ENCODE peak calls at places on chromosome 3, in four cellular contexts. One of them, this sample, is unnamed.

GRCh38 chr3:71548995-71549394 is 34.5 kb downstream of the FOXP1 start:
- DNase-seq in AG04449: no peak
- DNase-seq in fibroblast of mammary gland: no peak
- DNase-seq in OCI-LY7: no peak
- DNase-seq in this sample: no peak

GRCh38 chr3:154018100-154018696 is 103.0 kb upstream of the ARHGEF26 start:
- DNase-seq in fibroblast of mammary gland: peak; percentile 22
- DNase-seq in OCI-LY7: peak; percentile 51
- DNase-seq in AG04449: no peak
- DNase-seq in this sample: peak; percentile 7

GRCh38 chr3:117356296-117356695 is 646.7 kb downstream of the TUSC7 start:
- DNase-seq in fibroblast of mammary gland: no peak
- DNase-seq in OCI-LY7: no peak
- DNase-seq in AG04449: no peak
- DNase-seq in this sample: no peak

GRCh38 chr3:46703013-46703520 is 1.9 kb downstream of the TMIE start:
- DNase-seq in fibroblast of mammary gland: no peak
- DNase-seq in AG04449: no peak
- DNase-seq in OCI-LY7: no peak
- DNase-seq in this sample: no peak

GRCh38 chr3:159339131-159339530 is 537.3 kb downstream of the MFSD1 start:
- DNase-seq in fibroblast of mammary gland: no peak
- DNase-seq in OCI-LY7: no peak
- DNase-seq in AG04449: no peak
- DNase-seq in this sample: no peak

GRCh38 chr3:187987919-187988318 is 166.0 kb upstream of the LPP start:
- DNase-seq in OCI-LY7: no peak
- DNase-seq in AG04449: no peak
- DNase-seq in fibroblast of mammary gland: no peak
- DNase-seq in this sample: no peak

GRCh38 chr3:877001-877400 is 215.8 kb upstream of the CNTN6 start:
- DNase-seq in AG04449: no peak
- DNase-seq in OCI-LY7: no peak
- DNase-seq in fibroblast of mammary gland: no peak
- DNase-seq in this sample: peak; percentile 58

GRCh38 chr3:28791713-28792255 is 443.2 kb upstream of the AZI2 start:
- DNase-seq in AG04449: no peak
- DNase-seq in fibroblast of mammary gland: no peak
- DNase-seq in OCI-LY7: no peak
- DNase-seq in this sample: peak; percentile 48

GRCh38 chr3:112587336-112587735 is 25.5 kb downstream of the SLC35A5 start:
- DNase-seq in OCI-LY7: no peak
- DNase-seq in fibroblast of mammary gland: no peak
- DNase-seq in AG04449: no peak
- DNase-seq in this sample: no peak

GRCh38 chr3:125300416-125300815 is 74.7 kb downstream of the ZNF148 start:
- DNase-seq in fibroblast of mammary gland: peak; percentile 76
- DNase-seq in OCI-LY7: no peak
- DNase-seq in AG04449: peak; percentile 57
- DNase-seq in this sample: peak; percentile 47

GRCh38 chr3:77320514-77320913 is 280.6 kb downstream of the ROBO2 start:
- DNase-seq in fibroblast of mammary gland: peak; percentile 48
- DNase-seq in AG04449: no peak
- DNase-seq in OCI-LY7: peak; percentile 37
- DNase-seq in this sample: peak; percentile 67

GRCh38 chr3:98893740-98894139 is 7.8 kb downstream of the DCBLD2 start:
- DNase-seq in AG04449: no peak
- DNase-seq in fibroblast of mammary gland: peak; percentile 56
- DNase-seq in OCI-LY7: no peak
- DNase-seq in this sample: peak; percentile 51

GRCh38 chr3:31858439-31858838 is 122.6 kb downstream of the OSBPL10 start:
- DNase-seq in AG04449: no peak
- DNase-seq in fibroblast of mammary gland: peak; percentile 7
- DNase-seq in OCI-LY7: peak; percentile 74
- DNase-seq in this sample: no peak

GRCh38 chr3:117526485-117527079 is 817.0 kb downstream of the TUSC7 start:
- DNase-seq in AG04449: no peak
- DNase-seq in fibroblast of mammary gland: peak; percentile 52
- DNase-seq in OCI-LY7: peak; percentile 22
- DNase-seq in this sample: peak; percentile 53

GRCh38 chr3:58175429-58176184 is 35.2 kb downstream of the DNASE1L3 start:
- DNase-seq in fibroblast of mammary gland: peak; percentile 23
- DNase-seq in OCI-LY7: no peak
- DNase-seq in AG04449: no peak
- DNase-seq in this sample: peak; percentile 34

GRCh38 chr3:127865941-127866340 is 43.6 kb upstream of the MGLL start:
- DNase-seq in AG04449: no peak
- DNase-seq in OCI-LY7: no peak
- DNase-seq in fibroblast of mammary gland: peak; percentile 70
- DNase-seq in this sample: peak; percentile 62

GRCh38 chr3:64122476-64122875 is 99.2 kb upstream of the PSMD6 start:
- DNase-seq in fibroblast of mammary gland: no peak
- DNase-seq in AG04449: no peak
- DNase-seq in OCI-LY7: no peak
- DNase-seq in this sample: no peak

GRCh38 chr3:10957976-10958749 is 34.4 kb upstream of the SLC6A1 start:
- DNase-seq in fibroblast of mammary gland: no peak
- DNase-seq in OCI-LY7: no peak
- DNase-seq in AG04449: no peak
- DNase-seq in this sample: no peak

GRCh38 chr3:54830658-54831057 is 97.2 kb downstream of the LRTM1 start:
- DNase-seq in AG04449: no peak
- DNase-seq in OCI-LY7: peak; percentile 41
- DNase-seq in fibroblast of mammary gland: peak; percentile 40
- DNase-seq in this sample: peak; percentile 26

GRCh38 chr3:195401959-195402358 is 40.9 kb downstream of the ACAP2 start:
- DNase-seq in OCI-LY7: no peak
- DNase-seq in AG04449: no peak
- DNase-seq in fibroblast of mammary gland: no peak
- DNase-seq in this sample: no peak

GRCh38 chr3:130627143-130627849 is 110.3 kb downstream of the COL6A6 start:
- DNase-seq in fibroblast of mammary gland: no peak
- DNase-seq in OCI-LY7: no peak
- DNase-seq in AG04449: no peak
- DNase-seq in this sample: no peak

GRCh38 chr3:64344721-64345207 is 119.5 kb upstream of the PRICKLE2 start:
- DNase-seq in fibroblast of mammary gland: peak; percentile 90
- DNase-seq in OCI-LY7: no peak
- DNase-seq in AG04449: no peak
- DNase-seq in this sample: peak; percentile 84

GRCh38 chr3:127026661-127027060 is 43.7 kb downstream of the PLXNA1 start:
- DNase-seq in AG04449: no peak
- DNase-seq in OCI-LY7: no peak
- DNase-seq in fibroblast of mammary gland: no peak
- DNase-seq in this sample: no peak

GRCh38 chr3:4712109-4712508 is 219.0 kb downstream of the ITPR1 start:
- DNase-seq in AG04449: no peak
- DNase-seq in OCI-LY7: no peak
- DNase-seq in fibroblast of mammary gland: peak; percentile 90
- DNase-seq in this sample: peak; percentile 54

GRCh38 chr3:23113455-23114171 is 89.5 kb upstream of the UBE2E2 start:
- DNase-seq in AG04449: no peak
- DNase-seq in fibroblast of mammary gland: peak; percentile 85
- DNase-seq in OCI-LY7: no peak
- DNase-seq in this sample: peak; percentile 84

GRCh38 chr3:169668957-169669681 is 5.6 kb upstream of the MECOM start:
- DNase-seq in fibroblast of mammary gland: peak; percentile 39
- DNase-seq in OCI-LY7: no peak
- DNase-seq in AG04449: no peak
- DNase-seq in this sample: peak; percentile 50

GRCh38 chr3:4596596-4596995 is 103.4 kb downstream of the ITPR1 start:
- DNase-seq in fibroblast of mammary gland: no peak
- DNase-seq in OCI-LY7: no peak
- DNase-seq in AG04449: no peak
- DNase-seq in this sample: no peak

GRCh38 chr3:66297917-66298316 is 77.1 kb downstream of the SLC25A26 start:
- DNase-seq in OCI-LY7: no peak
- DNase-seq in AG04449: peak; percentile 57
- DNase-seq in fibroblast of mammary gland: peak; percentile 86
- DNase-seq in this sample: peak; percentile 80

GRCh38 chr3:114383875-114384557 is 90.2 kb downstream of the TIGIT start:
- DNase-seq in fibroblast of mammary gland: peak; percentile 91
- DNase-seq in AG04449: peak; percentile 38
- DNase-seq in OCI-LY7: peak; percentile 71
- DNase-seq in this sample: peak; percentile 89
- H3K4me3 ChIP-seq in fibroblast of mammary gland: peak overlapping the region; percentile 23
- H3K4me3 ChIP-seq in AG04449: peak overlapping the region; percentile 48
- H3K4me3 ChIP-seq in OCI-LY7: peak overlapping the region; percentile 32
- H3K4me3 ChIP-seq in this sample: peak overlapping the region; percentile 27

GRCh38 chr3:43895573-43895972 is 204.8 kb downstream of the ABHD5 start:
- DNase-seq in AG04449: no peak
- DNase-seq in fibroblast of mammary gland: no peak
- DNase-seq in OCI-LY7: no peak
- DNase-seq in this sample: no peak
- TF ChIP-seq CTCF in AG04449: no peak
- TF ChIP-seq CTCF in fibroblast of mammary gland: no peak
- TF ChIP-seq CTCF in OCI-LY7: no peak
- TF ChIP-seq CTCF in this sample: no peak

DNA sequence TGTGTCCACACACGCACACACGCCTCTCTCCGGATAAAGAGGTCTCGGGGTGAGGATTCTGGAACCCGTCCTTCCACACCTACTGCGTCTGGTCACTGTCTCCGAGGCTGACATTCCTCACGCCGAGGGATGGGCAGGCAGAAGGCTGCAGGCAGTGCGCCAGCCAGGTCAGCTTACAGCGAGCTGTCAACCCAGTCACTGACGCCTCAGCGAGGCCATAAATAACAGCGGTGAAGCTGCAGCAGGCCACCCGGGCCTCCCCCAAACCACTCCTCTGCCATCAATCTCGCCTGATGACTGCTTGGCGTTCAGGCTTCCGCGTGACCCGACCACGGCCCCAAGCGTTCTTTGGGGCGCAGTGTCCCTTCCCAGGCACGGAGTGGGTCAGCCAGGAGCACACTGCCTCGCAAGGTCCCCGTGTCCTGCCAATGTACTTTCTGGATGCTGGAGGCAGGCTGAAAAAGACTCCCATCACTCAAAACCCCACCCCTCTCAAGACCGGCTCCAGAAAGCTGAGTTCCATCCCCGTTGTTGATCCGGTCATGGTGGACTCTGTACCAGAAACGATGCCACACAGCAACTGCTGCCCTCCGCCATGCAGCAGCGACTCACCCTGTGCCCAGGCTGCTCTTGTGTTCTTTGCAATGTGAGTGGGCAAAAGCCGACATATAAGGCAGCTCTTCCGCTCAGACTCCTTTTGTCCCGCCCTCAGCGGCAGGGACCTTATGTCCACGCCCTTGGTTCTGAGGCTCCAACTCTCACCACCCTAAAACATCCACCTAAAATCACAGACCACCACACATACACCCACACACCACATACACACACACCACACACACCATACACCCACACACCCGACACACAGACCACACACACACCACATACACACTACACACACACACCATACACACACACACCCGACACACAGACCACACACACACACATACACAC is 27.1 kb downstream of the CPN2 start:
- DNase-seq in AG04449: no peak
- DNase-seq in fibroblast of mammary gland: peak; percentile 71
- DNase-seq in OCI-LY7: no peak
- DNase-seq in this sample: peak; percentile 35
- H3K4me3 ChIP-seq in AG04449: peak overlapping the region; percentile 37
- H3K4me3 ChIP-seq in fibroblast of mammary gland: peak overlapping the region; percentile 18
- H3K4me3 ChIP-seq in OCI-LY7: no peak overlapping the region
- H3K4me3 ChIP-seq in this sample: no peak overlapping the region

GRCh38 chr3:151839313-151839631 is 25.4 kb downstream of the AADAC start:
- DNase-seq in OCI-LY7: no peak
- DNase-seq in AG04449: no peak
- DNase-seq in fibroblast of mammary gland: no peak
- DNase-seq in this sample: no peak
- TF ChIP-seq CTCF in OCI-LY7: peak; percentile 46
- TF ChIP-seq CTCF in AG04449: no peak
- TF ChIP-seq CTCF in fibroblast of mammary gland: no peak
- TF ChIP-seq CTCF in this sample: no peak

GRCh38 chr3:44234674-44235268 is 6.9 kb upstream of the TOPAZ1 start:
- DNase-seq in fibroblast of mammary gland: no peak
- DNase-seq in OCI-LY7: no peak
- DNase-seq in AG04449: no peak
- DNase-seq in this sample: no peak

GRCh38 chr3:44227622-44228021 is 14.1 kb upstream of the TOPAZ1 start:
- DNase-seq in AG04449: no peak
- DNase-seq in OCI-LY7: no peak
- DNase-seq in fibroblast of mammary gland: peak; percentile 9
- DNase-seq in this sample: no peak

GRCh38 chr3:44232407-44232806 is 9.3 kb upstream of the TOPAZ1 start:
- DNase-seq in AG04449: no peak
- DNase-seq in fibroblast of mammary gland: no peak
- DNase-seq in OCI-LY7: no peak
- DNase-seq in this sample: no peak

GRCh38 chr3:44223274-44223673 is 18.4 kb upstream of the TOPAZ1 start:
- DNase-seq in OCI-LY7: no peak
- DNase-seq in fibroblast of mammary gland: peak; percentile 27
- DNase-seq in AG04449: no peak
- DNase-seq in this sample: peak; percentile 14

GRCh38 chr3:44228894-44229293 is 12.8 kb upstream of the TOPAZ1 start:
- DNase-seq in OCI-LY7: no peak
- DNase-seq in fibroblast of mammary gland: no peak
- DNase-seq in AG04449: no peak
- DNase-seq in this sample: no peak
- H3K4me3 ChIP-seq in OCI-LY7: no peak overlapping the region
- H3K4me3 ChIP-seq in fibroblast of mammary gland: no peak overlapping the region
- H3K4me3 ChIP-seq in AG04449: no peak overlapping the region
- H3K4me3 ChIP-seq in this sample: no peak overlapping the region

GRCh38 chr3:122948398-122948797 is 79.2 kb downstream of the SEMA5B start:
- DNase-seq in fibroblast of mammary gland: no peak
- DNase-seq in OCI-LY7: peak; percentile 4
- DNase-seq in AG04449: no peak
- DNase-seq in this sample: no peak
- TF ChIP-seq CTCF in fibroblast of mammary gland: no peak
- TF ChIP-seq CTCF in OCI-LY7: peak; percentile 22
- TF ChIP-seq CTCF in AG04449: no peak
- TF ChIP-seq CTCF in this sample: no peak

GRCh38 chr3:178422406-178422805 is 113.8 kb upstream of the KCNMB2 start:
- DNase-seq in OCI-LY7: no peak
- DNase-seq in fibroblast of mammary gland: no peak
- DNase-seq in AG04449: no peak
- DNase-seq in this sample: no peak
- H3K4me3 ChIP-seq in OCI-LY7: no peak overlapping the region
- H3K4me3 ChIP-seq in fibroblast of mammary gland: no peak overlapping the region
- H3K4me3 ChIP-seq in AG04449: no peak overlapping the region
- H3K4me3 ChIP-seq in this sample: no peak overlapping the region

DNA sequence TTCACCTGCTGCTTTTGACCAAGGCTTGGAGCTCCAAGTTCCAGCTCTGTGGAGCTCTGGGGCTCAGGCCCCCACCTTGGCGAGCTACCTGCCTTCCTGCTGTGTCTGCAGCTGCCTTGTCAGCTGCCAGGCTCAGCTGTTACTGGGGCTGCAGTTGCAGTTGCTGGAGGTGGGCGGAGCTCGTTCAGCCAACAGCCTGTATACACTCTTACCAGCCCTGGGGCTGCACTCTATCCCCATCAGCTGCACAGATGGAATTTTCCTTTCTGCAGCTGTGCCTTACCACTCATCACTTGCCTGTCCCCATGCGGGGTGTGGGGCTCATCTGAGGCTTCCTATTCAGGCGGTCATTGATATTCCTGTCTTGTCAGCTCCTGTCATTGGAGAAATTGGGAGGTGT is 9.1 kb upstream of the SYN2 start:
- DNase-seq in OCI-LY7: no peak
- DNase-seq in fibroblast of mammary gland: no peak
- DNase-seq in AG04449: no peak
- DNase-seq in this sample: no peak
- TF ChIP-seq CTCF in OCI-LY7: no peak
- TF ChIP-seq CTCF in fibroblast of mammary gland: no peak
- TF ChIP-seq CTCF in AG04449: no peak
- TF ChIP-seq CTCF in this sample: no peak

GRCh38 chr3:40908612-40909011 is 290.7 kb upstream of the CTNNB1 start:
- DNase-seq in fibroblast of mammary gland: no peak
- DNase-seq in AG04449: no peak
- DNase-seq in OCI-LY7: no peak
- DNase-seq in this sample: no peak
- H3K4me3 ChIP-seq in fibroblast of mammary gland: no peak overlapping the region
- H3K4me3 ChIP-seq in AG04449: no peak overlapping the region
- H3K4me3 ChIP-seq in OCI-LY7: no peak overlapping the region
- H3K4me3 ChIP-seq in this sample: no peak overlapping the region